ENCODE peak calls at places on chromosomes 12 and 14, in five cellular contexts. One of them, this sample, is unnamed.

GRCh38 chr12:131494141-131494733 is 216.7 kb upstream of the SFSWAP start:
- DNase-seq in B cell: no peak
- DNase-seq in hepatocyte: no peak
- DNase-seq in endothelial cell: no peak
- DNase-seq in astrocyte of the spinal cord: no peak
- DNase-seq in this sample: no peak

GRCh38 chr12:53204351-53204750 is 2.7 kb downstream of the ITGB7 start:
- DNase-seq in B cell: no peak
- DNase-seq in endothelial cell: no peak
- DNase-seq in hepatocyte: no peak
- DNase-seq in astrocyte of the spinal cord: no peak
- DNase-seq in this sample: no peak

GRCh38 chr14:75069811-75070145 is 337 bp downstream of the ZC2HC1C start:
- DNase-seq in endothelial cell: no peak
- DNase-seq in hepatocyte: no peak
- DNase-seq in astrocyte of the spinal cord: no peak
- DNase-seq in B cell: no peak
- DNase-seq in this sample: no peak

GRCh38 chr12:42235426-42235825 is 2.6 kb downstream of the YAF2 start:
- DNase-seq in B cell: no peak
- DNase-seq in endothelial cell: no peak
- DNase-seq in hepatocyte: no peak
- DNase-seq in astrocyte of the spinal cord: no peak
- DNase-seq in this sample: no peak

GRCh38 chr14:94850332-94851211 is 80.7 kb upstream of the GSC start:
- DNase-seq in hepatocyte: peak
- DNase-seq in astrocyte of the spinal cord: no peak
- DNase-seq in endothelial cell: no peak
- DNase-seq in B cell: no peak
- DNase-seq in this sample: peak

GRCh38 chr14:94750371-94750770 is 19.5 kb downstream of the GSC start:
- DNase-seq in endothelial cell: no peak
- DNase-seq in hepatocyte: no peak
- DNase-seq in astrocyte of the spinal cord: no peak
- DNase-seq in B cell: no peak
- DNase-seq in this sample: no peak

GRCh38 chr14:72463291-72463866 is 430.5 kb downstream of the DPF3 start:
- DNase-seq in hepatocyte: peak
- DNase-seq in astrocyte of the spinal cord: peak
- DNase-seq in endothelial cell: no peak
- DNase-seq in B cell: no peak
- DNase-seq in this sample: no peak

GRCh38 chr12:105107176-105107496 is 395 bp upstream of the WASHC4 start:
- DNase-seq in endothelial cell: no peak
- DNase-seq in astrocyte of the spinal cord: peak
- DNase-seq in B cell: no peak
- DNase-seq in hepatocyte: no peak
- DNase-seq in this sample: no peak

GRCh38 chr12:124699878-124700277 is 132.5 kb upstream of the NCOR2 start:
- DNase-seq in astrocyte of the spinal cord: no peak
- DNase-seq in endothelial cell: no peak
- DNase-seq in hepatocyte: no peak
- DNase-seq in B cell: no peak
- DNase-seq in this sample: no peak

GRCh38 chr14:104424406-104425072 is 155.0 kb upstream of the C14orf180 start:
- DNase-seq in endothelial cell: no peak
- DNase-seq in B cell: no peak
- DNase-seq in hepatocyte: peak
- DNase-seq in astrocyte of the spinal cord: no peak
- DNase-seq in this sample: no peak

GRCh38 chr12:48969847-48970701 is 1.5 kb downstream of the WNT10B start:
- DNase-seq in B cell: no peak
- DNase-seq in endothelial cell: no peak
- DNase-seq in astrocyte of the spinal cord: no peak
- DNase-seq in hepatocyte: peak
- DNase-seq in this sample: no peak

GRCh38 chr14:93975791-93976476 is 436 bp downstream of the ASB2 start:
- DNase-seq in hepatocyte: no peak
- DNase-seq in endothelial cell: no peak
- DNase-seq in astrocyte of the spinal cord: no peak
- DNase-seq in B cell: no peak
- DNase-seq in this sample: no peak

GRCh38 chr14:46259536-46259935 is 392.0 kb downstream of the RPL10L start:
- DNase-seq in endothelial cell: no peak
- DNase-seq in astrocyte of the spinal cord: no peak
- DNase-seq in hepatocyte: no peak
- DNase-seq in B cell: no peak
- DNase-seq in this sample: peak

GRCh38 chr14:73027546-73027945 is 640 bp upstream of the ZFYVE1 start:
- DNase-seq in hepatocyte: no peak
- DNase-seq in astrocyte of the spinal cord: no peak
- DNase-seq in endothelial cell: no peak
- DNase-seq in B cell: no peak
- DNase-seq in this sample: no peak

GRCh38 chr12:53533476-53533875 is 26.2 kb upstream of the NPFF start:
- DNase-seq in hepatocyte: no peak
- DNase-seq in astrocyte of the spinal cord: no peak
- DNase-seq in endothelial cell: no peak
- DNase-seq in B cell: no peak
- DNase-seq in this sample: no peak

GRCh38 chr12:19869413-19869812 is 430.1 kb downstream of the AEBP2 start:
- DNase-seq in hepatocyte: no peak
- DNase-seq in astrocyte of the spinal cord: peak
- DNase-seq in endothelial cell: no peak
- DNase-seq in B cell: no peak
- DNase-seq in this sample: no peak

GRCh38 chr14:96582995-96583394 is 80.8 kb downstream of the PAPOLA start:
- DNase-seq in hepatocyte: no peak
- DNase-seq in B cell: no peak
- DNase-seq in astrocyte of the spinal cord: no peak
- DNase-seq in endothelial cell: no peak
- DNase-seq in this sample: no peak

GRCh38 chr14:99899578-99900178 is 106.5 kb downstream of the EML1 start:
- DNase-seq in astrocyte of the spinal cord: peak
- DNase-seq in endothelial cell: no peak
- DNase-seq in B cell: no peak
- DNase-seq in hepatocyte: peak
- DNase-seq in this sample: peak

GRCh38 chr12:109798691-109799090 is 34.5 kb downstream of the TRPV4 start:
- DNase-seq in astrocyte of the spinal cord: no peak
- DNase-seq in B cell: no peak
- DNase-seq in endothelial cell: no peak
- DNase-seq in hepatocyte: no peak
- DNase-seq in this sample: no peak

GRCh38 chr12:119601877-119602536 is 8.4 kb downstream of the TMEM233 start:
- DNase-seq in endothelial cell: no peak
- DNase-seq in astrocyte of the spinal cord: no peak
- DNase-seq in hepatocyte: no peak
- DNase-seq in B cell: no peak
- DNase-seq in this sample: no peak

GRCh38 chr14:96362071-96362964 is 823 bp downstream of the ATG2B start:
- DNase-seq in astrocyte of the spinal cord: peak
- DNase-seq in hepatocyte: peak
- DNase-seq in B cell: peak
- DNase-seq in endothelial cell: no peak
- DNase-seq in this sample: peak

GRCh38 chr14:94998702-94999101 is 158.6 kb downstream of the DICER1 start:
- DNase-seq in astrocyte of the spinal cord: no peak
- DNase-seq in B cell: no peak
- DNase-seq in hepatocyte: no peak
- DNase-seq in endothelial cell: no peak
- DNase-seq in this sample: peak

GRCh38 chr12:68559984-68560822 is 50.5 kb upstream of the RAP1B start:
- DNase-seq in hepatocyte: no peak
- DNase-seq in astrocyte of the spinal cord: no peak
- DNase-seq in B cell: no peak
- DNase-seq in endothelial cell: peak
- DNase-seq in this sample: no peak

GRCh38 chr14:79530555-79530954 is 680.7 kb downstream of the DIO2 start:
- DNase-seq in endothelial cell: no peak
- DNase-seq in B cell: no peak
- DNase-seq in astrocyte of the spinal cord: no peak
- DNase-seq in hepatocyte: no peak
- DNase-seq in this sample: no peak

GRCh38 chr14:87160964-87161363 is 832.0 kb downstream of the GALC start:
- DNase-seq in endothelial cell: no peak
- DNase-seq in hepatocyte: no peak
- DNase-seq in astrocyte of the spinal cord: no peak
- DNase-seq in B cell: no peak
- DNase-seq in this sample: no peak

GRCh38 chr12:116955382-116956021 is 44.8 kb downstream of the FBXW8 start:
- DNase-seq in hepatocyte: peak
- DNase-seq in B cell: no peak
- DNase-seq in astrocyte of the spinal cord: no peak
- DNase-seq in endothelial cell: no peak
- DNase-seq in this sample: peak

GRCh38 chr12:132623072-132623869 is 4.7 kb downstream of the P2RX2 start:
- DNase-seq in endothelial cell: no peak
- DNase-seq in astrocyte of the spinal cord: no peak
- DNase-seq in B cell: no peak
- DNase-seq in hepatocyte: no peak
- DNase-seq in this sample: no peak

GRCh38 chr12:31035226-31035625 is 38.4 kb upstream of the DDX11 start:
- DNase-seq in B cell: no peak
- DNase-seq in astrocyte of the spinal cord: no peak
- DNase-seq in hepatocyte: no peak
- DNase-seq in endothelial cell: no peak
- DNase-seq in this sample: no peak

GRCh38 chr12:125029756-125030358 is 35.4 kb upstream of the AACS start:
- DNase-seq in B cell: no peak
- DNase-seq in hepatocyte: no peak
- DNase-seq in astrocyte of the spinal cord: peak
- DNase-seq in endothelial cell: no peak
- DNase-seq in this sample: no peak

GRCh38 chr14:94707494-94707893 is 62.4 kb downstream of the GSC start:
- DNase-seq in endothelial cell: no peak
- DNase-seq in B cell: no peak
- DNase-seq in astrocyte of the spinal cord: no peak
- DNase-seq in hepatocyte: no peak
- DNase-seq in this sample: no peak

DNA sequence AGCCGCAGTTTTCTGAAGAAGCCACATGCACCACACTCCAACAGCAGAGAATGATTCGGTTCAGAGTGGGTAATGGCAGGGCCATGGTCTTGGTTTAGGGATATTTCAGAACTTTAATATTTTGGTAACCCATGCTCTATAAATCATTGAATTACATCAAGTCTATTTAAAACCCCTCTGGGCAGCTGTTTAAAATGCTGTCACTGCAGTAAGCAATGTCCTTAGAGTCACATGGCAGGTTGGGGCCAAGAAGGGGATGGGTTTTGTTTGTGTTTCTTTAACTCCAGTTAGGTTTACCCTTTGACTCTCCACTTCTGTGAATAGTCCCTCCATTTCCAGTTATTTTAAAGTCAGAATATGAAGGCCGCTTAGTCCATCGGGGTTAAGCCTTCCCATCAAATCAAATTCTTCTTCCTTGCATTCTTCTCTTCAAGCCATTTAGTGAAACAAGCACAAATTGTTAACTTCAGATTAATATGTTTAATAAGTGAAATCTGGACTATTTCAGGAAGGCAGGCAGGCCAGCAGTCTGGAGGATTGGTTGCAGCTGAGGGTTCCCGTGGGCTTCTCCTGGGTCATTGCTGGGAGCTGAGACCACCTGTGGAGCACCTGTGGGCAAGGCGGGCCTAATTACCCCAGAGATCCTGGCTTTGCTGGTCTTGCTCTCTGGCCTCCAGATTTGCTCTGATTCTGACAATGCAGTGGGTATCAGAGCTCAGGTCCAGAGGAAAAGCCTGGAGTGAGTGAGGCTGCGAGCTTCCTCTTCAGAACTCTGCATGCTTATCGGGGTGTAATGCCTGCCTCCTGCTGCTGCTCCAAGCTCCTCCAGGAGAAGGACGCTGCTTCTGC is 94.1 kb downstream of the TMEM30B start:
- DNase-seq in B cell: no peak
- DNase-seq in endothelial cell: peak
- DNase-seq in astrocyte of the spinal cord: peak
- DNase-seq in hepatocyte: no peak
- DNase-seq in this sample: no peak
- TF ChIP-seq CTCF in B cell: no peak
- TF ChIP-seq CTCF in endothelial cell: no peak
- TF ChIP-seq CTCF in astrocyte of the spinal cord: no peak
- TF ChIP-seq CTCF in hepatocyte: no peak
- TF ChIP-seq CTCF in this sample: no peak

GRCh38 chr12:66279127-66279712 is 23.1 kb upstream of the HELB start:
- DNase-seq in endothelial cell: peak
- DNase-seq in hepatocyte: peak
- DNase-seq in astrocyte of the spinal cord: peak
- DNase-seq in B cell: no peak
- DNase-seq in this sample: peak
- TF ChIP-seq CTCF in endothelial cell: peak
- TF ChIP-seq CTCF in hepatocyte: peak
- TF ChIP-seq CTCF in astrocyte of the spinal cord: peak
- TF ChIP-seq CTCF in B cell: no peak
- TF ChIP-seq CTCF in this sample: peak

GRCh38 chr14:55706893-55707292 is 126.9 kb downstream of the KTN1 start:
- DNase-seq in astrocyte of the spinal cord: no peak
- DNase-seq in hepatocyte: no peak
- DNase-seq in endothelial cell: no peak
- DNase-seq in B cell: no peak
- DNase-seq in this sample: no peak

GRCh38 chr14:55705651-55706340 is 125.8 kb downstream of the KTN1 start:
- DNase-seq in B cell: no peak
- DNase-seq in astrocyte of the spinal cord: no peak
- DNase-seq in endothelial cell: no peak
- DNase-seq in hepatocyte: peak
- DNase-seq in this sample: peak

GRCh38 chr14:55704654-55705053 is 124.6 kb downstream of the KTN1 start:
- DNase-seq in B cell: no peak
- DNase-seq in astrocyte of the spinal cord: no peak
- DNase-seq in endothelial cell: no peak
- DNase-seq in hepatocyte: no peak
- DNase-seq in this sample: no peak

GRCh38 chr14:55706341-55706684 is 126.3 kb downstream of the KTN1 start:
- DNase-seq in endothelial cell: no peak
- DNase-seq in B cell: no peak
- DNase-seq in astrocyte of the spinal cord: no peak
- DNase-seq in hepatocyte: no peak
- DNase-seq in this sample: no peak

DNA sequence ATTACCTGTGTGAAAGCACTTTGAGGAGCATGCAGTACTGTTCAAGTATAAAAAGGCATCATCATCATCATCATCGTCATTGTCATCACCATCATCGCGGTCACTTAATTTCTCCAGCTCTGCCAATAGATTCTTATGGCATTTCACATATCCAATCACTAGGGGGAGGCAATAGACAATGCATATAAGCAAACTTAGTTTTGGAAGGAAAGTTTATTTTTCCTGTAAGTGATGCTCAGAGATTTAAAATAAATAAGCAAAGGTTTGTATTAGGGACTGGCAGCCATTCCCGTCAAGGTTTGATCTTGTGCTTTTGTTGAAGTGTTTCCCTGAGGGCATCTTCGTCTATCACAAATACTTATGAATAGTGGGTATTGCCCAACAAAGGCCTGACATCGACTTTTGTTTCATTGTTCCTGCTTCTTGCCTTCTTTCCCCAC is 127.4 kb downstream of the KTN1 start:
- DNase-seq in B cell: no peak
- DNase-seq in hepatocyte: peak
- DNase-seq in endothelial cell: no peak
- DNase-seq in astrocyte of the spinal cord: peak
- DNase-seq in this sample: peak
- TF ChIP-seq CTCF in B cell: peak
- TF ChIP-seq CTCF in hepatocyte: peak
- TF ChIP-seq CTCF in endothelial cell: peak
- TF ChIP-seq CTCF in astrocyte of the spinal cord: peak
- TF ChIP-seq CTCF in this sample: peak

GRCh38 chr12:46005151-46005797 is 14.9 kb upstream of the SCAF11 start:
- DNase-seq in astrocyte of the spinal cord: no peak
- DNase-seq in endothelial cell: no peak
- DNase-seq in B cell: no peak
- DNase-seq in hepatocyte: no peak
- DNase-seq in this sample: peak
- TF ChIP-seq CTCF in astrocyte of the spinal cord: no peak
- TF ChIP-seq CTCF in endothelial cell: no peak
- TF ChIP-seq CTCF in B cell: peak
- TF ChIP-seq CTCF in hepatocyte: peak
- TF ChIP-seq CTCF in this sample: peak